ENCODE peak calls at places on chromosomes 13 and 19, in nine cellular contexts. One of them, this sample, is unnamed.

GRCh38 chr13:91468301-91468700 is 69.9 kb downstream of the GPC5 start:
- DNase-seq in brain microvascular endothelial cell: no peak
- DNase-seq in lower leg skin: no peak
- DNase-seq in breast epithelium: no peak
- DNase-seq in pancreas: no peak
- DNase-seq in glutamatergic neuron: no peak
- DNase-seq in WTC11: no peak
- DNase-seq in tibial nerve: no peak
- DNase-seq in GM13976: no peak
- DNase-seq in this sample: no peak

GRCh38 chr19:13768510-13768909 is 4.2 kb downstream of the MRI1 start:
- DNase-seq in brain microvascular endothelial cell: no peak
- DNase-seq in lower leg skin: no peak
- DNase-seq in breast epithelium: no peak
- DNase-seq in pancreas: peak; percentile 51
- DNase-seq in glutamatergic neuron: no peak
- DNase-seq in WTC11: no peak
- DNase-seq in tibial nerve: no peak
- DNase-seq in GM13976: no peak
- DNase-seq in this sample: no peak

GRCh38 chr13:108948269-108948671 is 318.9 kb downstream of the MYO16 start:
- DNase-seq in brain microvascular endothelial cell: no peak
- DNase-seq in lower leg skin: no peak
- DNase-seq in breast epithelium: no peak
- DNase-seq in pancreas: no peak
- DNase-seq in glutamatergic neuron: no peak
- DNase-seq in WTC11: no peak
- DNase-seq in tibial nerve: no peak
- DNase-seq in GM13976: no peak
- DNase-seq in this sample: no peak

GRCh38 chr19:50554212-50554611 is 14.0 kb downstream of the LRRC4B start:
- DNase-seq in brain microvascular endothelial cell: no peak
- DNase-seq in lower leg skin: no peak
- DNase-seq in breast epithelium: no peak
- DNase-seq in pancreas: no peak
- DNase-seq in glutamatergic neuron: no peak
- DNase-seq in WTC11: no peak
- DNase-seq in tibial nerve: no peak
- DNase-seq in GM13976: no peak
- DNase-seq in this sample: no peak

GRCh38 chr13:20127563-20128458 is 33.0 kb downstream of the GJA3 start:
- DNase-seq in brain microvascular endothelial cell: no peak
- DNase-seq in lower leg skin: peak; percentile 36
- DNase-seq in breast epithelium: peak; percentile 60
- DNase-seq in pancreas: peak; percentile 80
- DNase-seq in glutamatergic neuron: peak; percentile 72
- DNase-seq in WTC11: peak; percentile 64
- DNase-seq in tibial nerve: peak; percentile 26
- DNase-seq in GM13976: peak; percentile 82
- DNase-seq in this sample: peak; percentile 62

GRCh38 chr13:20891034-20891433 is 11.5 kb downstream of the XPO4 start:
- DNase-seq in brain microvascular endothelial cell: no peak
- DNase-seq in lower leg skin: no peak
- DNase-seq in breast epithelium: no peak
- DNase-seq in pancreas: no peak
- DNase-seq in glutamatergic neuron: no peak
- DNase-seq in WTC11: no peak
- DNase-seq in tibial nerve: no peak
- DNase-seq in GM13976: no peak
- DNase-seq in this sample: no peak

GRCh38 chr13:114234645-114235421 is at the start of gene CDC16:
- DNase-seq in brain microvascular endothelial cell: peak; percentile 86
- DNase-seq in lower leg skin: peak; percentile 89
- DNase-seq in breast epithelium: peak; percentile 91
- DNase-seq in pancreas: peak; percentile 92
- DNase-seq in glutamatergic neuron: peak; percentile 88
- DNase-seq in WTC11: peak; percentile 89
- DNase-seq in tibial nerve: peak; percentile 89
- DNase-seq in GM13976: peak; percentile 95
- DNase-seq in this sample: peak; percentile 81

GRCh38 chr19:18768997-18769891 is 21.9 kb downstream of the COMP start:
- DNase-seq in brain microvascular endothelial cell: no peak
- DNase-seq in lower leg skin: no peak
- DNase-seq in breast epithelium: peak; percentile 67
- DNase-seq in pancreas: no peak
- DNase-seq in glutamatergic neuron: peak; percentile 12
- DNase-seq in WTC11: no peak
- DNase-seq in tibial nerve: no peak
- DNase-seq in GM13976: no peak
- DNase-seq in this sample: no peak

GRCh38 chr13:109385161-109385560 is 401.2 kb downstream of the IRS2 start:
- DNase-seq in brain microvascular endothelial cell: no peak
- DNase-seq in lower leg skin: no peak
- DNase-seq in breast epithelium: no peak
- DNase-seq in pancreas: no peak
- DNase-seq in glutamatergic neuron: no peak
- DNase-seq in WTC11: no peak
- DNase-seq in tibial nerve: no peak
- DNase-seq in GM13976: no peak
- DNase-seq in this sample: no peak

GRCh38 chr13:36242761-36243160 is 28.4 kb upstream of the SOHLH2 start:
- DNase-seq in brain microvascular endothelial cell: no peak
- DNase-seq in lower leg skin: no peak
- DNase-seq in breast epithelium: no peak
- DNase-seq in pancreas: no peak
- DNase-seq in glutamatergic neuron: no peak
- DNase-seq in WTC11: no peak
- DNase-seq in tibial nerve: no peak
- DNase-seq in GM13976: no peak
- DNase-seq in this sample: no peak

GRCh38 chr13:24264976-24265375 is 44.4 kb upstream of the C1QTNF9 start:
- DNase-seq in brain microvascular endothelial cell: no peak
- DNase-seq in lower leg skin: no peak
- DNase-seq in breast epithelium: no peak
- DNase-seq in pancreas: no peak
- DNase-seq in glutamatergic neuron: no peak
- DNase-seq in WTC11: no peak
- DNase-seq in tibial nerve: no peak
- DNase-seq in GM13976: no peak
- DNase-seq in this sample: no peak

GRCh38 chr13:50366488-50367174 is 351.4 kb downstream of the KCNRG start:
- DNase-seq in brain microvascular endothelial cell: no peak
- DNase-seq in lower leg skin: no peak
- DNase-seq in breast epithelium: no peak
- DNase-seq in pancreas: no peak
- DNase-seq in glutamatergic neuron: no peak
- DNase-seq in WTC11: no peak
- DNase-seq in tibial nerve: no peak
- DNase-seq in GM13976: peak; percentile 30
- DNase-seq in this sample: no peak

GRCh38 chr19:46499692-46500091 is 4.0 kb upstream of the PNMA8B start:
- DNase-seq in brain microvascular endothelial cell: no peak
- DNase-seq in lower leg skin: no peak
- DNase-seq in breast epithelium: no peak
- DNase-seq in pancreas: no peak
- DNase-seq in glutamatergic neuron: no peak
- DNase-seq in WTC11: no peak
- DNase-seq in tibial nerve: no peak
- DNase-seq in GM13976: no peak
- DNase-seq in this sample: no peak

GRCh38 chr13:97274782-97275252 is 52.7 kb downstream of the MBNL2 start:
- DNase-seq in brain microvascular endothelial cell: no peak
- DNase-seq in lower leg skin: no peak
- DNase-seq in breast epithelium: no peak
- DNase-seq in pancreas: no peak
- DNase-seq in glutamatergic neuron: no peak
- DNase-seq in WTC11: no peak
- DNase-seq in tibial nerve: no peak
- DNase-seq in GM13976: no peak
- DNase-seq in this sample: no peak

GRCh38 chr13:73754727-73755292 is 379.4 kb downstream of the KLF12 start:
- DNase-seq in brain microvascular endothelial cell: peak; percentile 72
- DNase-seq in lower leg skin: peak; percentile 40
- DNase-seq in breast epithelium: no peak
- DNase-seq in pancreas: no peak
- DNase-seq in glutamatergic neuron: no peak
- DNase-seq in WTC11: no peak
- DNase-seq in tibial nerve: peak; percentile 79
- DNase-seq in GM13976: peak; percentile 13
- DNase-seq in this sample: no peak

GRCh38 chr19:17784201-17785008 is 10.5 kb upstream of the B3GNT3 start:
- DNase-seq in brain microvascular endothelial cell: peak; percentile 55
- DNase-seq in lower leg skin: peak; percentile 36
- DNase-seq in breast epithelium: peak; percentile 63
- DNase-seq in pancreas: peak; percentile 63
- DNase-seq in glutamatergic neuron: peak; percentile 81
- DNase-seq in WTC11: peak; percentile 89
- DNase-seq in tibial nerve: peak; percentile 71
- DNase-seq in GM13976: peak; percentile 90
- DNase-seq in this sample: peak; percentile 74

GRCh38 chr13:50130686-50131051 is 115.4 kb downstream of the KCNRG start:
- DNase-seq in brain microvascular endothelial cell: peak; percentile 53
- DNase-seq in lower leg skin: no peak
- DNase-seq in breast epithelium: no peak
- DNase-seq in pancreas: no peak
- DNase-seq in glutamatergic neuron: peak; percentile 45
- DNase-seq in WTC11: peak; percentile 47
- DNase-seq in tibial nerve: no peak
- DNase-seq in GM13976: peak; percentile 38
- DNase-seq in this sample: no peak

GRCh38 chr19:18414504-18415176 is 4.6 kb upstream of the SSBP4 start:
- DNase-seq in brain microvascular endothelial cell: peak; percentile 62
- DNase-seq in lower leg skin: peak; percentile 26
- DNase-seq in breast epithelium: no peak
- DNase-seq in pancreas: peak; percentile 25
- DNase-seq in glutamatergic neuron: no peak
- DNase-seq in WTC11: no peak
- DNase-seq in tibial nerve: no peak
- DNase-seq in GM13976: peak; percentile 67
- DNase-seq in this sample: no peak

GRCh38 chr19:17335575-17335974 is 920 bp upstream of the ANO8 start:
- DNase-seq in brain microvascular endothelial cell: no peak
- DNase-seq in lower leg skin: no peak
- DNase-seq in breast epithelium: no peak
- DNase-seq in pancreas: no peak
- DNase-seq in glutamatergic neuron: no peak
- DNase-seq in WTC11: no peak
- DNase-seq in tibial nerve: no peak
- DNase-seq in GM13976: no peak
- DNase-seq in this sample: no peak

DNA sequence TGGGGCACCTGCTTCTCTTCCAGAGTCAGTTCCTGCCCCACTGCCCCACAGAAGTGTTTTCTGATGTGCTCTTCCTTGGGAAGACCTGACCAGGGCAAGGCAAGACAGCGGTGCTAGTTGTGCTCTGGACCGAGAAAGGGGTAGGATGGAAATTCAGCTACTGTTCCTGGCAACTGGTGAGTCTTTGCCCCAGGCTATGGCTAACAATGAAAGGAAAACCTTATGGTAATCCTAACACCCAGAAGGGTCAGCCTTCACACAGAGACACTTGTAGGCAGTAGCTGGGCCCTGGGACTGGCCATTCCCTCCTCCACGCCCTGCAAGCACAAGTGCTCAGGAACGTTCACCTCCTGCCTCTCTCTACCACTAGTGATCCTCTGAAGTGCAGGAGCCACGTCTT is 9.6 kb upstream of the CYSLTR2 start:
- DNase-seq in brain microvascular endothelial cell: no peak
- DNase-seq in lower leg skin: no peak
- DNase-seq in breast epithelium: no peak
- DNase-seq in pancreas: no peak
- DNase-seq in glutamatergic neuron: no peak
- DNase-seq in WTC11: no peak
- DNase-seq in tibial nerve: no peak
- DNase-seq in GM13976: no peak
- DNase-seq in this sample: no peak
- TF ChIP-seq CTCF in brain microvascular endothelial cell: no peak
- TF ChIP-seq CTCF in lower leg skin: no peak
- TF ChIP-seq CTCF in breast epithelium: no peak
- TF ChIP-seq CTCF in pancreas: no peak
- TF ChIP-seq CTCF in glutamatergic neuron: no peak
- TF ChIP-seq CTCF in WTC11: no peak
- TF ChIP-seq CTCF in tibial nerve: no peak
- TF ChIP-seq CTCF in GM13976: no peak
- TF ChIP-seq CTCF in this sample: no peak

GRCh38 chr13:100594255-100594654 is 5.7 kb upstream of the GGACT start:
- DNase-seq in brain microvascular endothelial cell: no peak
- DNase-seq in lower leg skin: no peak
- DNase-seq in breast epithelium: no peak
- DNase-seq in pancreas: no peak
- DNase-seq in glutamatergic neuron: no peak
- DNase-seq in WTC11: no peak
- DNase-seq in tibial nerve: no peak
- DNase-seq in GM13976: no peak
- DNase-seq in this sample: no peak

GRCh38 chr13:100589178-100589725 is 663 bp upstream of the GGACT start:
- DNase-seq in brain microvascular endothelial cell: no peak
- DNase-seq in lower leg skin: no peak
- DNase-seq in breast epithelium: no peak
- DNase-seq in pancreas: no peak
- DNase-seq in glutamatergic neuron: no peak
- DNase-seq in WTC11: no peak
- DNase-seq in tibial nerve: no peak
- DNase-seq in GM13976: no peak
- DNase-seq in this sample: no peak

GRCh38 chr13:100584901-100585300 is 3.7 kb downstream of the GGACT start:
- DNase-seq in brain microvascular endothelial cell: no peak
- DNase-seq in lower leg skin: no peak
- DNase-seq in breast epithelium: no peak
- DNase-seq in pancreas: no peak
- DNase-seq in glutamatergic neuron: no peak
- DNase-seq in WTC11: no peak
- DNase-seq in tibial nerve: no peak
- DNase-seq in GM13976: no peak
- DNase-seq in this sample: no peak

GRCh38 chr13:100588350-100589177 is at the start of gene GGACT:
- DNase-seq in brain microvascular endothelial cell: peak; percentile 22
- DNase-seq in lower leg skin: peak; percentile 21
- DNase-seq in breast epithelium: peak; percentile 66
- DNase-seq in pancreas: peak; percentile 87
- DNase-seq in glutamatergic neuron: peak; percentile 88
- DNase-seq in WTC11: peak; percentile 82
- DNase-seq in tibial nerve: peak; percentile 37
- DNase-seq in GM13976: peak; percentile 95
- DNase-seq in this sample: peak; percentile 82
- TF ChIP-seq CTCF in brain microvascular endothelial cell: peak; percentile 48
- TF ChIP-seq CTCF in lower leg skin: no peak
- TF ChIP-seq CTCF in breast epithelium: no peak
- TF ChIP-seq CTCF in pancreas: peak; percentile 76
- TF ChIP-seq CTCF in glutamatergic neuron: peak; percentile 78
- TF ChIP-seq CTCF in WTC11: peak; percentile 78
- TF ChIP-seq CTCF in tibial nerve: peak; percentile 86
- TF ChIP-seq CTCF in GM13976: peak; percentile 95
- TF ChIP-seq CTCF in this sample: peak; percentile 53

GRCh38 chr13:113211774-113212173 is 2.4 kb downstream of the CUL4A start:
- DNase-seq in brain microvascular endothelial cell: no peak
- DNase-seq in lower leg skin: no peak
- DNase-seq in breast epithelium: no peak
- DNase-seq in pancreas: no peak
- DNase-seq in glutamatergic neuron: peak; percentile 60
- DNase-seq in WTC11: peak; percentile 56
- DNase-seq in tibial nerve: no peak
- DNase-seq in GM13976: no peak
- DNase-seq in this sample: no peak
- TF ChIP-seq CTCF in brain microvascular endothelial cell: peak; percentile 39
- TF ChIP-seq CTCF in lower leg skin: no peak
- TF ChIP-seq CTCF in breast epithelium: no peak
- TF ChIP-seq CTCF in pancreas: no peak
- TF ChIP-seq CTCF in glutamatergic neuron: no peak
- TF ChIP-seq CTCF in WTC11: no peak
- TF ChIP-seq CTCF in tibial nerve: no peak
- TF ChIP-seq CTCF in GM13976: no peak
- TF ChIP-seq CTCF in this sample: no peak

GRCh38 chr19:48872182-48872883 is at the start of gene PPP1R15A:
- DNase-seq in brain microvascular endothelial cell: peak; percentile 98
- DNase-seq in lower leg skin: peak; percentile 99
- DNase-seq in breast epithelium: peak; percentile 99
- DNase-seq in pancreas: peak; percentile 98
- DNase-seq in glutamatergic neuron: peak; percentile 98
- DNase-seq in WTC11: peak; percentile 99
- DNase-seq in tibial nerve: peak; percentile 99
- DNase-seq in GM13976: peak; percentile 98
- DNase-seq in this sample: peak; percentile 96
- TF ChIP-seq CTCF in brain microvascular endothelial cell: no peak
- TF ChIP-seq CTCF in lower leg skin: no peak
- TF ChIP-seq CTCF in breast epithelium: peak; percentile 49
- TF ChIP-seq CTCF in pancreas: no peak
- TF ChIP-seq CTCF in glutamatergic neuron: peak; percentile 23
- TF ChIP-seq CTCF in WTC11: no peak
- TF ChIP-seq CTCF in tibial nerve: peak; percentile 83
- TF ChIP-seq CTCF in GM13976: no peak
- TF ChIP-seq CTCF in this sample: no peak

This sample was measured in mesothelial cell of epicardium.